ENCODE peak calls at places on chromosomes 11 and 22, in nine cellular contexts. A is heart left ventricle; C is osteoblast; N is CD8-positive, alpha-beta T cell; F is body of pancreas; L is WERI-Rb-1; B is brain microvascular endothelial cell; O is SK-N-SH; V is Peyer's patch. R is an unnamed sample.

GRCh38 chr22:31526275-31526674 is 29.9 kb downstream of the SFI1 start:
- DNase-seq in V (no peak), L (no peak), B (no peak), N (no peak), O (no peak), F (no peak), A (no peak), C (no peak), R (no peak)

GRCh38 chr22:29030618-29031235 is 30.9 kb downstream of the C22orf31 start:
- DNase-seq in F (peak; percentile 94), L (no peak), O (peak; percentile 94), B (peak; percentile 59), A (peak; percentile 83), N (no peak), V (peak; percentile 75), C (peak; percentile 90), R (peak; percentile 27)

GRCh38 chr11:85628771-85629341 is 463 bp downstream of the TMEM126B start:
- DNase-seq in L (no peak), B (no peak), O (no peak), A (no peak), V (no peak), F (peak; percentile 19), C (no peak), N (no peak), R (no peak)

GRCh38 chr22:17841836-17842235 is 67.6 kb upstream of the BID start:
- DNase-seq in N (no peak), A (no peak), B (no peak), C (no peak), F (no peak), V (no peak), L (no peak), O (no peak), R (no peak)

GRCh38 chr11:34380696-34381095 is 22.9 kb upstream of the ABTB2 start:
- DNase-seq in C (peak; percentile 76), O (no peak), L (no peak), A (no peak), B (peak; percentile 40), F (no peak), V (no peak), N (no peak), R (peak; percentile 96)

GRCh38 chr11:126585388-126586302 is 230.2 kb downstream of the ST3GAL4 start:
- DNase-seq in O (peak; percentile 75), A (peak; percentile 70), F (peak; percentile 76), V (peak; percentile 49), C (peak; percentile 98), B (peak; percentile 97), N (no peak), L (peak; percentile 55), R (peak; percentile 93)

GRCh38 chr11:130431806-130432205 is 3.4 kb upstream of the ADAMTS8 start:
- DNase-seq in F (no peak), A (no peak), L (no peak), C (peak; percentile 71), B (peak; percentile 11), N (no peak), V (no peak), O (no peak), R (no peak)

GRCh38 chr11:45662665-45663485 is 2.5 kb downstream of the CHST1 start:
- DNase-seq in V (no peak), A (no peak), C (peak; percentile 100), B (peak; percentile 97), N (no peak), F (no peak), O (peak; percentile 47), L (no peak), R (peak; percentile 13)

GRCh38 chr22:17838180-17838865 is 64.1 kb upstream of the BID start:
- DNase-seq in V (no peak), L (no peak), C (no peak), O (no peak), F (no peak), A (no peak), N (no peak), B (no peak), R (no peak)

GRCh38 chr11:65851083-65851579 is 6.8 kb downstream of the CFL1 start:
- DNase-seq in O (peak; percentile 76), N (no peak), V (no peak), C (peak; percentile 76), F (no peak), L (peak; percentile 53), B (no peak), A (no peak), R (no peak)

GRCh38 chr11:17406082-17406817 is 17.8 kb upstream of the KCNJ11 start:
- DNase-seq in V (no peak), N (no peak), A (no peak), B (no peak), L (no peak), C (no peak), O (no peak), F (no peak), R (no peak)

GRCh38 chr11:32109138-32109537 is 18.3 kb downstream of the RCN1 start:
- DNase-seq in C (no peak), B (peak; percentile 61), A (no peak), O (no peak), V (no peak), N (no peak), F (no peak), L (no peak), R (peak; percentile 91)

DNA sequence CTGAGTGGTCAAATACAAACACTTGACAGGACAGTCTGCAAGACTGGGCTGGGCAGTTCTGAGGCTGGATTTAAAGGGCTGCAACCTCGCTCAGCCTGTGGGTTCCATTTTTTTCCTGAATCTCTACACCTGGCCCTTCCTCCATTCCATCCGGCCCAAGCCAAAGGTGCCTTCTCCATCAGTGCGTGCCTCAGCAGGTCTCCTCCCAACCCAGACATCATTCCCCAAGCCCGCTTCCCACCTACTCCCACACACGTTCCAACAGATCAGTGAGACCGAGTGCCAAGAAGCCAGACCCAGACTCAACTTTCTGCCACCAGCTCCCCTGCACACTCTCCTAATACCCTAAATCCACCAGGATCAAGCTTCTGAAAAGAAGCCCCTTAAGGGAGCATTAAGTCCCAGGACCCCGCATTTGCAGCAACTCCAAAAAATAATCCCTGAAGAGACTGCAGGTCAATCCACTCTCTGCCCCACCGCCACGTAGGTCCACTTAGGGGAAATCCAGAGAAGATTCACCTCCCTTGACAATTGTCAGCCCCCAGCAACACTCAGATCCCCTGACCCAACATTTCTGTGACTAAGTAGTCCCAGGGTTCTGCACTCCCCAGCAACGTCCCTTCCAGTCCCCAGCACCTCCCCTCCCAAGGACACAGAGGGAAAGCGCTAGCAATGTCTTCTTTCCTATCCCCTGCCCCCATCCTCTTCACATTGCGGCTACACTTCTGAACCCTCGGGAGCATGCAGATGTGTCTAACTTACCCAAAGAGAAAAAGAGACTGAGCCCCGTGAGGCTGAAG is 639 bp downstream of the SCN2B start:
- DNase-seq in A (no peak), B (no peak), F (no peak), L (no peak), V (no peak), C (peak; percentile 80), O (no peak), N (no peak), R (peak; percentile 83)
- H3K4me3 ChIP-seq in A (peak overlapping the region; percentile 67), B (no peak overlapping the region), F (no peak overlapping the region), L (peak overlapping the region; percentile 48), V (peak overlapping the region; percentile 1), C (no peak overlapping the region), O (no peak overlapping the region), N (no peak overlapping the region), R (peak overlapping the region; percentile 1)

DNA sequence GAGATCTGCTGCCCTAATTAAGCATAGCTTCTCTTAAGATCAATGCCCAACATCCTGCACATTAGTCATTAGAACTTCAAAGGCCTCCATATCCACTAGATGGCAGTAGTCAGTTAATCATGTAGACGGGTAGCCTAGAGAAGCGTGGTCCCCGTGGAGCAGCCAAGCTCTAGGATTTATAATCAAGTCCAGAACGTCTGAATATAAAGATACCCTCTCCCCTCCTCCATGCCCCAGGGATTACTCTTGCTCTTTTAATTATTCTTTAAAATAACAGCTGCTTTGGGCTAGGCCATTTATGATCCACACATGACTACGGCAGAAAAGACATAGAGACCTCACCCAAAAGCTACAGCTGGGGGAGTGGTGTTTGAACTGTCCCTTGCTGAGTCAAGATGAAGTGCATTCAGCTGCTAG is 327.6 kb upstream of the PLET1 start:
- DNase-seq in L (peak; percentile 74), N (peak; percentile 7), C (peak; percentile 52), B (peak; percentile 81), O (peak; percentile 69), A (peak; percentile 57), F (peak; percentile 68), V (peak; percentile 67), R (peak; percentile 84)
- TF ChIP-seq CTCF in L (peak; percentile 43), N (peak; percentile 58), C (peak; percentile 81), B (peak; percentile 77), O (peak; percentile 85), A (peak; percentile 72), F (peak; percentile 68), V (peak; percentile 56), R (peak; percentile 63)

DNA sequence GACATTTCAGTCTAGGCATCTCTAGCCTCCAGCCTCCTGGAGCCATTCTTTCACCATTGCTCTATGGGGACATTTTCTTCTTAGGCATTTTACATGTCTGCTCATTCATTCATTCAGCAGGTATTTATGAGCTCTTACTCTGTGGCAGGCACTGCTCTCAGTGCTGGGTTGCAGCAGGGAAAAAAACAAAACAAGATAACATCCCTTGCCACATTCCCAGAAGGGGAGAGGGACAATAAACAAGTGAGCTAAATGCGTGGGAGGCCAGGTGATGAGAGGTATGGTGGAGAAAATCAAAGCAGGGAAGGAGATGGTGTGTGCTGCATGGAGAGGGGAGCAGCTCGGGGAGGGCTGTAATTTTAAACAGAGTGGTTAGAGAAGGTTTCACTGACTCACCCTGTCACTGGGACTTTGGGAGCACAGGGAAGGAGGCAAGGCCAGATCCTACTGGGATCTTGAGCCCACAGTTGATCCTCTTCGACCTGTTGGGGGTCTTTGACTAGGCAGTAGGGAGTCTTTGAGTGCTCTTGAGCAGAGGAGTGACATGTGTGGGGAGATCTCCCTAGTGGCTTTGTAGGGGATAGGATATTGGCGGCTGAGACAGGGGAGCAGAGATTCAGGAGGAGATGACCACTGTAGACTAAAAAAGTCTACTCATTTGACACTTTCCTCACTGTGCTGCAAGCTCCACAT is 17.0 kb downstream of the MICAL2 start:
- DNase-seq in C (no peak), N (no peak), O (no peak), F (no peak), V (no peak), B (no peak), L (no peak), A (no peak), R (no peak)
- H3K36me3 ChIP-seq in C (peaks cover 61% of the 10 kb centered on the region), N (no peaks in the 10 kb centered on the region), O (peaks cover 30% of the 10 kb centered on the region), F (no peaks in the 10 kb centered on the region), V (no peaks in the 10 kb centered on the region), B (peaks cover 69% of the 10 kb centered on the region), L (no peaks in the 10 kb centered on the region), A (no peaks in the 10 kb centered on the region), R (peaks cover 2% of the 10 kb centered on the region)

DNA sequence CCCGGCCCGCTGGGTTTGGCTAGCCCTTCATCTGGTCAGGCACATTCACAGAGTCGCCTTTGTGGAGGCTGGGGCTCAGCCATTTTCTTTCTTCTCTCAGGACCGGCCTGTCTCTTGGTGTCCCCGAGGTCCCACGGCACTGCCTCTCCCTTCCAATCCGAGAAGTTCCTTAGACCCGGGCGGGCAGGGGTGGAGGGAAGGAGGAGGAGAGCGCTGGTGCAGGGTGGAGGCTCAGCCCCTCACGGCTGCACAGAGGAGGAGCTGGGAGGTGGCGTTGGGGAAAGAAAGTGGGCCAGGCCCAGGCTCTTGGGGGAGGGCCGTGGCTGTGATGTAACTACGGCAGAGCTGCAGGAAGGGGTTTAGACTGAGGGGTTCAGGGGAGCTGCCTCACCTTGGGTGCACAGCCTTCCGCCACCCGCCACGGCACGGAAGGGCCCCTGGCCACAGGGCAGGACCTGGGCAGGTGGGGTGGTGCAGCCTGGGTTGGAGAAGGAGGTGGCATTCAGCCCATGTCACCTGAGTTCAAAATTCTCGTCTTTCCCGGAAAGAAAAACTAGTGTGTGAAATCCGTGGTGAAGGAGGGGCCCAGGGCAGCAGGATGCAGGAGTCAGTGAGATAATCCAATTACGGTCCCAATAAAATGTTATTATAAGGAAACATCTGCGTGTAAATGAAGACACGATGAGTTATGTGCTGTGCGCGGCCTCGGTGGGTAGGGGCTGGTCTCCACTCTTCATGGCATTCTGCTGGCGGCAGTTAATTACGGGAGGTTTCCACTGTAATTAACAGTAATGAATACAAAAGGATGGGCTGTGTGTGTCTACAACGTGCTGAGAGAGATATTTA is 1.7 kb downstream of the BRSK2 start:
- DNase-seq in O (peak; percentile 67), A (no peak), L (peak; percentile 73), F (peak; percentile 72), C (peak; percentile 67), N (no peak), B (no peak), V (no peak), R (no peak)
- H3K4me3 ChIP-seq in O (no peak overlapping the region), A (peak overlapping the region; percentile 26), L (peak overlapping the region; percentile 79), F (no peak overlapping the region), C (no peak overlapping the region), N (no peak overlapping the region), B (no peak overlapping the region), V (no peak overlapping the region), R (no peak overlapping the region)

R was measured in bronchial epithelial cell.